ENCODE peak calls at places on chromosomes 12 and 14, in six cellular contexts. M is stimulated activated CD4-positive, alpha-beta T cell treated with anti-CD3 and anti-CD28 coated beads, TNF-alpha, amount 100 ng/mL, for 24 hours; S is GM20000; O is fibroblast of lung; L is NCI-H748 treated with DMSO at 0.1 percent for 48 hours; Z is amniotic stem cell. A is an unnamed sample.

GRCh38 chr12:27820564-27820963 is 40.5 kb upstream of the MANSC4 start:
- DNase-seq in M (no peak), S (no peak), O (no peak), L (no peak), Z (no peak), A (no peak)

GRCh38 chr12:131094831-131095805 is 141.4 kb downstream of the ADGRD1 start:
- DNase-seq in M (no peak), S (no peak), O (no peak), L (no peak), Z (no peak), A (no peak)

GRCh38 chr12:13205809-13206559 is 9.5 kb downstream of the EMP1 start:
- DNase-seq in M (no peak), S (no peak), O (peak; percentile 96), L (no peak), Z (peak; percentile 92), A (peak; percentile 97)

GRCh38 chr12:128976120-128976519 is 122.8 kb downstream of the GLT1D1 start:
- DNase-seq in M (no peak), S (no peak), O (no peak), L (no peak), Z (no peak), A (no peak)

GRCh38 chr14:105178868-105179140 is 2.3 kb downstream of the NUDT14 start:
- DNase-seq in M (no peak), S (no peak), O (no peak), L (no peak), Z (no peak), A (no peak)

GRCh38 chr12:26265606-26266005 is 70.2 kb downstream of the SSPN start:
- DNase-seq in M (no peak), S (no peak), O (no peak), L (no peak), Z (no peak), A (no peak)

GRCh38 chr14:68598621-68599447 is 194.0 kb downstream of the ZFP36L1 start:
- DNase-seq in M (no peak), S (no peak), O (peak; percentile 98), L (no peak), Z (peak; percentile 45), A (peak; percentile 96)

GRCh38 chr12:48956279-48957140 is 777 bp downstream of the ARF3 start:
- DNase-seq in M (no peak), S (peak; percentile 68), O (peak; percentile 97), L (peak; percentile 77), Z (peak; percentile 91), A (peak; percentile 96)

GRCh38 chr12:34597548-34598351 is 575.5 kb downstream of the ALG10 start:
- DNase-seq in M (no peak), S (peak; percentile 0), O (no peak), L (no peak), Z (no peak), A (no peak)

GRCh38 chr12:84986586-84986985 is 49.5 kb downstream of the TSPAN19 start:
- DNase-seq in M (no peak), S (no peak), O (peak; percentile 82), L (peak; percentile 60), Z (no peak), A (no peak)

GRCh38 chr12:14264316-14264715 is 101.2 kb upstream of the ATF7IP start:
- DNase-seq in M (no peak), S (no peak), O (no peak), L (no peak), Z (no peak), A (peak; percentile 24)

A was measured in fibroblast of the aortic adventitia.